ENCODE peak calls at places on chromosomes 2 and 18, in ten cellular contexts. G is T1000; D is GM03348; L is D341Med; F is amniotic stem cell; W is stimulated activated CD4-positive, alpha-beta T cell treated with anti-CD3 and anti-CD28 coated beads, Interleukin-4, amount 100 ng/mL, for 24 hours; T is hypothalamus; K is endothelial cell; A is central memory CD4-positive, alpha-beta T cell; I is stimulated activated CD8-positive, alpha-beta memory T cell treated with anti-CD3 and anti-CD28 coated beads, Interleukin-4, amount 100 ng/mL, for 1 hour. S is an unnamed sample.

GRCh38 chr18:48735856-48736255 is 197.0 kb downstream of the CTIF start:
- DNase-seq in G (no peak), D (no peak), L (no peak), F (no peak), W (no peak), T (no peak), K (no peak), A (no peak), I (no peak), S (no peak)

GRCh38 chr18:61546598-61546997 is 213.4 kb downstream of the CDH20 start:
- DNase-seq in G (no peak), D (peak; percentile 67), L (no peak), F (peak; percentile 55), W (no peak), T (no peak), K (no peak), A (no peak), I (no peak), S (no peak)

GRCh38 chr2:18362696-18363095 is 197.8 kb downstream of the RDH14 start:
- DNase-seq in G (no peak), D (peak; percentile 29), L (no peak), F (no peak), W (no peak), T (no peak), K (no peak), A (no peak), I (no peak), S (no peak)

GRCh38 chr18:51266736-51267135 is 69.3 kb upstream of the MEX3C start:
- DNase-seq in G (no peak), D (no peak), L (no peak), F (no peak), W (no peak), T (no peak), K (no peak), A (no peak), I (no peak), S (no peak)

GRCh38 chr2:204127238-204127637 is 190.7 kb downstream of the ICOS start:
- DNase-seq in G (no peak), D (no peak), L (no peak), F (no peak), W (no peak), T (no peak), K (no peak), A (no peak), I (no peak), S (no peak)

GRCh38 chr2:1594281-1595171 is 149.8 kb downstream of the PXDN start:
- DNase-seq in G (no peak), D (no peak), L (no peak), F (no peak), W (no peak), T (no peak), K (no peak), A (no peak), I (no peak), S (no peak)

GRCh38 chr18:2535419-2535910 is 35.8 kb downstream of the METTL4 start:
- DNase-seq in G (no peak), D (no peak), L (no peak), F (no peak), W (no peak), T (no peak), K (no peak), A (no peak), I (no peak), S (no peak)

GRCh38 chr2:239693761-239694415 is 293.1 kb upstream of the HDAC4 start:
- DNase-seq in G (no peak), D (no peak), L (no peak), F (no peak), W (no peak), T (no peak), K (no peak), A (no peak), I (no peak), S (no peak)

GRCh38 chr2:171878481-171878993 is 15.5 kb downstream of the SLC25A12 start:
- DNase-seq in G (no peak), D (peak; percentile 77), L (no peak), F (peak; percentile 36), W (no peak), T (no peak), K (no peak), A (no peak), I (no peak), S (no peak)

GRCh38 chr2:61437170-61437569 is 33.7 kb downstream of the USP34 start:
- DNase-seq in G (no peak), D (no peak), L (no peak), F (no peak), W (no peak), T (no peak), K (no peak), A (no peak), I (no peak), S (no peak)

GRCh38 chr18:9058426-9058825 is 44.1 kb upstream of the NDUFV2 start:
- DNase-seq in G (no peak), D (peak; percentile 39), L (no peak), F (no peak), W (no peak), T (no peak), K (no peak), A (no peak), I (no peak), S (no peak)

GRCh38 chr2:19474128-19474527 is 115.7 kb upstream of the OSR1 start:
- DNase-seq in G (no peak), D (peak; percentile 57), L (no peak), F (no peak), W (peak; percentile 18), T (no peak), K (no peak), A (peak; percentile 78), I (no peak), S (peak; percentile 5)

GRCh38 chr18:8778386-8778785 is 73.0 kb downstream of the MTCL1 start:
- DNase-seq in G (no peak), D (no peak), L (no peak), F (no peak), W (no peak), T (no peak), K (no peak), A (no peak), I (no peak), S (no peak)

GRCh38 chr2:191625016-191625415 is 52.9 kb upstream of the NABP1 start:
- DNase-seq in G (no peak), D (no peak), L (no peak), F (no peak), W (peak; percentile 33), T (no peak), K (no peak), A (peak; percentile 72), I (peak; percentile 15), S (peak; percentile 49)

GRCh38 chr2:39435254-39435653 is 1.8 kb downstream of the MAP4K3 start:
- DNase-seq in G (no peak), D (no peak), L (peak; percentile 33), F (no peak), W (no peak), T (no peak), K (peak; percentile 6), A (no peak), I (no peak), S (no peak)

GRCh38 chr2:13193075-13193474 is 476.3 kb downstream of the TRIB2 start:
- DNase-seq in G (no peak), D (no peak), L (no peak), F (no peak), W (no peak), T (no peak), K (no peak), A (no peak), I (no peak), S (no peak)

GRCh38 chr2:53826587-53827397 is 33.0 kb downstream of the GPR75 start:
- DNase-seq in G (no peak), D (no peak), L (no peak), F (no peak), W (no peak), T (no peak), K (no peak), A (no peak), I (no peak), S (no peak)

GRCh38 chr2:20490300-20491181 is 43.7 kb downstream of the RHOB start:
- DNase-seq in G (no peak), D (peak; percentile 26), L (no peak), F (no peak), W (no peak), T (no peak), K (no peak), A (no peak), I (no peak), S (no peak)

GRCh38 chr2:136327162-136327852 is 209.4 kb upstream of the CXCR4 start:
- DNase-seq in G (no peak), D (no peak), L (no peak), F (no peak), W (peak; percentile 78), T (peak; percentile 5), K (no peak), A (peak; percentile 95), I (peak; percentile 59), S (peak; percentile 78)

GRCh38 chr2:238162516-238163441 is 4.0 kb downstream of the ERFE start:
- DNase-seq in G (no peak), D (no peak), L (no peak), F (no peak), W (no peak), T (no peak), K (no peak), A (no peak), I (no peak), S (no peak)

GRCh38 chr2:172817411-172817810 is 81.8 kb downstream of the RAPGEF4 start:
- DNase-seq in G (no peak), D (no peak), L (no peak), F (no peak), W (no peak), T (no peak), K (no peak), A (no peak), I (no peak), S (no peak)

GRCh38 chr2:17515652-17516051 is 2.6 kb downstream of the RAD51AP2 start:
- DNase-seq in G (no peak), D (no peak), L (no peak), F (no peak), W (no peak), T (no peak), K (no peak), A (no peak), I (no peak), S (no peak)